ENCODE peak calls at places on chromosomes 13 and 19, in five cellular contexts. One of them, this sample, is unnamed.

GRCh38 chr13:45522571-45522970 is 57.8 kb downstream of the COG3 start:
- DNase-seq in upper lobe of left lung: no peak
- DNase-seq in H1: no peak
- DNase-seq in suprapubic skin: no peak
- DNase-seq in K562: no peak
- DNase-seq in this sample: no peak

GRCh38 chr19:13476071-13476470 is 30.2 kb downstream of the CACNA1A start:
- DNase-seq in H1: no peak
- DNase-seq in upper lobe of left lung: no peak
- DNase-seq in suprapubic skin: no peak
- DNase-seq in K562: no peak
- DNase-seq in this sample: no peak

GRCh38 chr13:112055417-112056206 is 11.3 kb upstream of the SOX1 start:
- DNase-seq in suprapubic skin: peak; percentile 59
- DNase-seq in K562: no peak
- DNase-seq in upper lobe of left lung: no peak
- DNase-seq in H1: no peak
- DNase-seq in this sample: no peak

GRCh38 chr19:6773323-6773931 is 919 bp downstream of the VAV1 start:
- DNase-seq in K562: no peak
- DNase-seq in suprapubic skin: no peak
- DNase-seq in H1: no peak
- DNase-seq in upper lobe of left lung: peak; percentile 67
- DNase-seq in this sample: no peak

GRCh38 chr19:44582581-44583265 is 30.6 kb upstream of the IGSF23 start:
- DNase-seq in upper lobe of left lung: peak; percentile 34
- DNase-seq in K562: peak; percentile 73
- DNase-seq in suprapubic skin: no peak
- DNase-seq in H1: peak; percentile 50
- DNase-seq in this sample: no peak

GRCh38 chr19:57075125-57075524 is 44.7 kb upstream of the USP29 start:
- DNase-seq in H1: no peak
- DNase-seq in K562: no peak
- DNase-seq in suprapubic skin: no peak
- DNase-seq in upper lobe of left lung: no peak
- DNase-seq in this sample: no peak

GRCh38 chr13:84296386-84296785 is 414.1 kb upstream of the SLITRK1 start:
- DNase-seq in H1: no peak
- DNase-seq in K562: no peak
- DNase-seq in suprapubic skin: no peak
- DNase-seq in upper lobe of left lung: no peak
- DNase-seq in this sample: no peak

GRCh38 chr19:3398114-3398899 is 31.9 kb downstream of the NFIC start:
- DNase-seq in upper lobe of left lung: peak; percentile 90
- DNase-seq in H1: no peak
- DNase-seq in K562: no peak
- DNase-seq in suprapubic skin: peak; percentile 93
- DNase-seq in this sample: peak; percentile 93

GRCh38 chr13:88800505-88800904 is 1129.3 kb downstream of the SLITRK5 start:
- DNase-seq in upper lobe of left lung: no peak
- DNase-seq in suprapubic skin: no peak
- DNase-seq in H1: no peak
- DNase-seq in K562: no peak
- DNase-seq in this sample: no peak

GRCh38 chr19:2032296-2032941 is 16.9 kb upstream of the BTBD2 start:
- DNase-seq in upper lobe of left lung: peak; percentile 99
- DNase-seq in K562: no peak
- DNase-seq in suprapubic skin: peak; percentile 98
- DNase-seq in H1: no peak
- DNase-seq in this sample: peak; percentile 98

GRCh38 chr13:100542546-100543156 is 45.9 kb downstream of the GGACT start:
- DNase-seq in suprapubic skin: peak; percentile 28
- DNase-seq in H1: no peak
- DNase-seq in K562: peak; percentile 15
- DNase-seq in upper lobe of left lung: peak; percentile 16
- DNase-seq in this sample: no peak

GRCh38 chr19:459724-460511 is 915 bp downstream of the SHC2 start:
- DNase-seq in K562: peak; percentile 91
- DNase-seq in suprapubic skin: no peak
- DNase-seq in upper lobe of left lung: peak; percentile 45
- DNase-seq in H1: no peak
- DNase-seq in this sample: no peak

GRCh38 chr13:31756346-31756745 is 17.0 kb downstream of the RXFP2 start:
- DNase-seq in suprapubic skin: no peak
- DNase-seq in K562: no peak
- DNase-seq in upper lobe of left lung: no peak
- DNase-seq in H1: no peak
- DNase-seq in this sample: no peak

GRCh38 chr19:12656899-12657571 is 9.5 kb downstream of the MAN2B1 start:
- DNase-seq in K562: peak; percentile 78
- DNase-seq in H1: peak; percentile 91
- DNase-seq in suprapubic skin: no peak
- DNase-seq in upper lobe of left lung: no peak
- DNase-seq in this sample: no peak

GRCh38 chr13:75478659-75479058 is 3.3 kb downstream of the TBC1D4 start:
- DNase-seq in K562: no peak
- DNase-seq in suprapubic skin: no peak
- DNase-seq in H1: no peak
- DNase-seq in upper lobe of left lung: no peak
- DNase-seq in this sample: no peak

GRCh38 chr19:48613024-48613851 is 1.6 kb downstream of the FAM83E start:
- DNase-seq in H1: no peak
- DNase-seq in upper lobe of left lung: peak; percentile 45
- DNase-seq in K562: no peak
- DNase-seq in suprapubic skin: no peak
- DNase-seq in this sample: no peak

GRCh38 chr13:40306817-40307216 is 359.6 kb downstream of the FOXO1 start:
- DNase-seq in K562: no peak
- DNase-seq in upper lobe of left lung: no peak
- DNase-seq in suprapubic skin: no peak
- DNase-seq in H1: no peak
- DNase-seq in this sample: no peak

GRCh38 chr13:42747399-42747873 is 33.9 kb upstream of the FAM216B start:
- DNase-seq in upper lobe of left lung: no peak
- DNase-seq in H1: no peak
- DNase-seq in K562: no peak
- DNase-seq in suprapubic skin: no peak
- DNase-seq in this sample: no peak

GRCh38 chr19:49773663-49774305 is 7.0 kb downstream of the AP2A1 start:
- DNase-seq in upper lobe of left lung: no peak
- DNase-seq in suprapubic skin: no peak
- DNase-seq in K562: no peak
- DNase-seq in H1: no peak
- DNase-seq in this sample: no peak
- H3K27ac ChIP-seq in upper lobe of left lung: no peak overlapping the region
- H3K27ac ChIP-seq in suprapubic skin: no peak overlapping the region
- H3K27ac ChIP-seq in K562: peak overlapping the region; percentile 51
- H3K27ac ChIP-seq in H1: peak overlapping the region; percentile 36
- H3K27ac ChIP-seq in this sample: no peak overlapping the region

GRCh38 chr13:24671367-24672117 is 8.7 kb upstream of the ATP12A start:
- DNase-seq in upper lobe of left lung: peak; percentile 45
- DNase-seq in H1: no peak
- DNase-seq in suprapubic skin: no peak
- DNase-seq in K562: peak; percentile 22
- DNase-seq in this sample: no peak
- TF ChIP-seq POLR2AphosphoS5 in upper lobe of left lung: no peak
- TF ChIP-seq POLR2AphosphoS5 in H1: no peak
- TF ChIP-seq POLR2AphosphoS5 in suprapubic skin: no peak
- TF ChIP-seq POLR2AphosphoS5 in K562: no peak
- TF ChIP-seq POLR2AphosphoS5 in this sample: peak; percentile 6

GRCh38 chr19:9431475-9431874 is 3.9 kb downstream of the ZNF266 start:
- DNase-seq in K562: peak; percentile 32
- DNase-seq in H1: peak; percentile 80
- DNase-seq in suprapubic skin: no peak
- DNase-seq in upper lobe of left lung: no peak
- DNase-seq in this sample: no peak

GRCh38 chr19:9430444-9430843 is 4.9 kb downstream of the ZNF266 start:
- DNase-seq in K562: no peak
- DNase-seq in H1: no peak
- DNase-seq in suprapubic skin: no peak
- DNase-seq in upper lobe of left lung: no peak
- DNase-seq in this sample: no peak

GRCh38 chr19:9436358-9436757 is 985 bp upstream of the ZNF266 start:
- DNase-seq in K562: no peak
- DNase-seq in suprapubic skin: no peak
- DNase-seq in upper lobe of left lung: no peak
- DNase-seq in H1: no peak
- DNase-seq in this sample: no peak

DNA sequence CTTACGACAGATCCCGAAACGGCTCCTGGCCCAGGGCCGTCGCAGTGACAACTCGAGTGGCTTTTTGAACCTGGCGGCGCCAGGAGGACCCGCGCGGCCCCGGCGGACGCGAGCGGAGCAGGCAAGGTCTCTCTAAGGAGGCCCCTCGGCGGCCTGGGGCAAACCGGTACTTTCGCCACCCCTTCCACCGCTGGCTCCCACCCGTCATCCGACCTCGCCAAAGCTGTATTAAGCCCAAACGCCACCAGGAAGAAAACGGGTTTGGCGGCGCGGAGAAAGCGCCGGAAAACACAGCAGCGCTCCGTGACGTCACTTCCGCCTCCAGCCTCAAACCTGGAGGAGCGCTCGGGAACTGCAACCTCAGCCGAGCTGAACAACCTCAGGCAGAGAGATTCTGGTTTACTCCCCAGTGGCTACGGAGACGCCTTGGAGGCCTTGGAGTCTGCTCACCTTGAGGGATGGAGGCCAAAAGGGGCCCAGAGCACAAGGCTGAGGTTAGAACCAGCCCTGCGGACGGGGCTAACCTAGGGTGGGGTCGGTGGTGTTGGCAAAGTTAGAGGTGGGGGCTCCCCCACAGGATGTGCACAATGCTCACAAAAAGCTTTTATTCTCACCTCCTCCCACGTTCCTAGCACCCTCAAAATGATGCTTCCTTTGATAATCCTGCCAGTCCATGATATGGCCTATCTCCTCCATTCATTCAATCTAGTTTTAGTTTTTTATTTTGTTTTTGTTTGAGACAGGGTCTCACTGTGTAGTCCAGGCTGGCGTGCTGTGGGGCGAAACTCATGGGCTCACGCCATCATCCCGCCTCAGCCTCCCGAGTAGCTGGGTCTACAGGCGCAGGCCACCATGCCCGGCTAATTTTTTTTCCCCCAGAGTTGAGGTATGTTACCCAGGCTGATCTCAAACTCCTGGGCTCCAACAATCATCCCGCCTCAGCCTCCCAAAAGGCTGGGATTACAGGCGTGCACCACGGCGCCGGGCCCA is at the start of gene ZNF266:
- DNase-seq in K562: peak; percentile 91
- DNase-seq in H1: peak; percentile 73
- DNase-seq in suprapubic skin: peak; percentile 93
- DNase-seq in upper lobe of left lung: peak; percentile 90
- DNase-seq in this sample: peak; percentile 96
- TF ChIP-seq POLR2A in K562: peak; percentile 86
- TF ChIP-seq POLR2A in H1: peak; percentile 89
- TF ChIP-seq POLR2A in suprapubic skin: no peak
- TF ChIP-seq POLR2A in upper lobe of left lung: peak; percentile 60
- TF ChIP-seq POLR2A in this sample: no peak

GRCh38 chr19:19147344-19147743 is 9.1 kb upstream of the TMEM161A start:
- DNase-seq in upper lobe of left lung: no peak
- DNase-seq in H1: no peak
- DNase-seq in suprapubic skin: no peak
- DNase-seq in K562: no peak
- DNase-seq in this sample: no peak

GRCh38 chr19:19152668-19153384 is 14.5 kb upstream of the TMEM161A start:
- DNase-seq in upper lobe of left lung: no peak
- DNase-seq in H1: no peak
- DNase-seq in suprapubic skin: no peak
- DNase-seq in K562: no peak
- DNase-seq in this sample: no peak

GRCh38 chr19:19149402-19149801 is 11.1 kb upstream of the TMEM161A start:
- DNase-seq in suprapubic skin: no peak
- DNase-seq in H1: no peak
- DNase-seq in K562: no peak
- DNase-seq in upper lobe of left lung: no peak
- DNase-seq in this sample: no peak

GRCh38 chr19:19154768-19155494 is 15.1 kb downstream of the MEF2B start:
- DNase-seq in H1: no peak
- DNase-seq in upper lobe of left lung: no peak
- DNase-seq in suprapubic skin: no peak
- DNase-seq in K562: no peak
- DNase-seq in this sample: no peak

GRCh38 chr19:19151418-19151817 is 13.1 kb upstream of the TMEM161A start:
- DNase-seq in H1: no peak
- DNase-seq in upper lobe of left lung: no peak
- DNase-seq in K562: no peak
- DNase-seq in suprapubic skin: no peak
- DNase-seq in this sample: no peak
- H3K27ac ChIP-seq in H1: no peak overlapping the region
- H3K27ac ChIP-seq in upper lobe of left lung: no peak overlapping the region
- H3K27ac ChIP-seq in K562: no peak overlapping the region
- H3K27ac ChIP-seq in suprapubic skin: no peak overlapping the region
- H3K27ac ChIP-seq in this sample: no peak overlapping the region

GRCh38 chr19:42214810-42215209 is 2.7 kb downstream of the DEDD2 start:
- DNase-seq in H1: no peak
- DNase-seq in upper lobe of left lung: no peak
- DNase-seq in K562: no peak
- DNase-seq in suprapubic skin: no peak
- DNase-seq in this sample: no peak

GRCh38 chr19:42219812-42220750 is at the start of gene ZNF526:
- DNase-seq in upper lobe of left lung: peak; percentile 98
- DNase-seq in suprapubic skin: peak; percentile 98
- DNase-seq in K562: peak; percentile 100
- DNase-seq in H1: peak; percentile 97
- DNase-seq in this sample: peak; percentile 99

GRCh38 chr19:42216653-42217521 is 590 bp downstream of the DEDD2 start:
- DNase-seq in H1: no peak
- DNase-seq in suprapubic skin: peak; percentile 83
- DNase-seq in K562: peak; percentile 66
- DNase-seq in upper lobe of left lung: peak; percentile 48
- DNase-seq in this sample: no peak

GRCh38 chr19:42220751-42221097 is 612 bp downstream of the ZNF526 start:
- DNase-seq in H1: no peak
- DNase-seq in upper lobe of left lung: no peak
- DNase-seq in suprapubic skin: no peak
- DNase-seq in K562: no peak
- DNase-seq in this sample: no peak

GRCh38 chr19:42217522-42218442 is at the start of gene DEDD2:
- DNase-seq in upper lobe of left lung: peak; percentile 99
- DNase-seq in H1: peak; percentile 95
- DNase-seq in suprapubic skin: peak; percentile 98
- DNase-seq in K562: peak; percentile 96
- DNase-seq in this sample: peak; percentile 99
- TF ChIP-seq POLR2AphosphoS5 in upper lobe of left lung: peak; percentile 94
- TF ChIP-seq POLR2AphosphoS5 in H1: peak; percentile 62
- TF ChIP-seq POLR2AphosphoS5 in suprapubic skin: peak; percentile 15
- TF ChIP-seq POLR2AphosphoS5 in K562: peak; percentile 47
- TF ChIP-seq POLR2AphosphoS5 in this sample: peak; percentile 89